ENCODE peak calls at places on chromosomes 7 and 10, in six cellular contexts. One of them, this sample, is unnamed.

GRCh38 chr7:101911800-101912705 is 94.6 kb downstream of the CUX1 start:
- DNase-seq in psoas muscle: peak; percentile 77
- DNase-seq in heart left ventricle: no peak
- DNase-seq in suprapubic skin: no peak
- DNase-seq in astrocyte of the spinal cord: no peak
- DNase-seq in brain microvascular endothelial cell: no peak
- DNase-seq in this sample: no peak

GRCh38 chr7:128190051-128190640 is 50.9 kb upstream of the LEP start:
- DNase-seq in psoas muscle: no peak
- DNase-seq in heart left ventricle: peak; percentile 3
- DNase-seq in suprapubic skin: peak; percentile 32
- DNase-seq in astrocyte of the spinal cord: no peak
- DNase-seq in brain microvascular endothelial cell: no peak
- DNase-seq in this sample: no peak

GRCh38 chr7:28166982-28167715 is 13.4 kb downstream of the JAZF1 start:
- DNase-seq in psoas muscle: no peak
- DNase-seq in heart left ventricle: no peak
- DNase-seq in suprapubic skin: no peak
- DNase-seq in astrocyte of the spinal cord: no peak
- DNase-seq in brain microvascular endothelial cell: no peak
- DNase-seq in this sample: no peak

GRCh38 chr10:99914236-99914635 is 95.5 kb downstream of the DNMBP start:
- DNase-seq in psoas muscle: no peak
- DNase-seq in heart left ventricle: no peak
- DNase-seq in suprapubic skin: no peak
- DNase-seq in astrocyte of the spinal cord: no peak
- DNase-seq in brain microvascular endothelial cell: no peak
- DNase-seq in this sample: no peak

GRCh38 chr10:67259319-67259929 is 333.6 kb downstream of the LRRTM3 start:
- DNase-seq in psoas muscle: no peak
- DNase-seq in heart left ventricle: no peak
- DNase-seq in suprapubic skin: no peak
- DNase-seq in astrocyte of the spinal cord: no peak
- DNase-seq in brain microvascular endothelial cell: no peak
- DNase-seq in this sample: no peak

GRCh38 chr7:106205621-106206222 is 79.1 kb downstream of the NAMPT start:
- DNase-seq in psoas muscle: no peak
- DNase-seq in heart left ventricle: no peak
- DNase-seq in suprapubic skin: no peak
- DNase-seq in astrocyte of the spinal cord: peak; percentile 41
- DNase-seq in brain microvascular endothelial cell: peak; percentile 16
- DNase-seq in this sample: no peak

GRCh38 chr7:100044719-100045118 is 4.9 kb upstream of the ZSCAN21 start:
- DNase-seq in psoas muscle: no peak
- DNase-seq in heart left ventricle: no peak
- DNase-seq in suprapubic skin: no peak
- DNase-seq in astrocyte of the spinal cord: no peak
- DNase-seq in brain microvascular endothelial cell: no peak
- DNase-seq in this sample: peak; percentile 59

GRCh38 chr7:98617960-98618418 is 904 bp downstream of the NPTX2 start:
- DNase-seq in psoas muscle: no peak
- DNase-seq in heart left ventricle: no peak
- DNase-seq in suprapubic skin: no peak
- DNase-seq in astrocyte of the spinal cord: no peak
- DNase-seq in brain microvascular endothelial cell: no peak
- DNase-seq in this sample: no peak

GRCh38 chr10:21926949-21927348 is 76.6 kb downstream of the DNAJC1 start:
- DNase-seq in psoas muscle: no peak
- DNase-seq in heart left ventricle: no peak
- DNase-seq in suprapubic skin: no peak
- DNase-seq in astrocyte of the spinal cord: peak; percentile 92
- DNase-seq in brain microvascular endothelial cell: peak; percentile 94
- DNase-seq in this sample: no peak

GRCh38 chr7:46764100-46764941 is 817.6 kb downstream of the TNS3 start:
- DNase-seq in psoas muscle: no peak
- DNase-seq in heart left ventricle: peak; percentile 72
- DNase-seq in suprapubic skin: no peak
- DNase-seq in astrocyte of the spinal cord: peak; percentile 98
- DNase-seq in brain microvascular endothelial cell: peak; percentile 97
- DNase-seq in this sample: peak; percentile 51

GRCh38 chr7:81929386-81929785 is 159.5 kb upstream of the HGF start:
- DNase-seq in psoas muscle: no peak
- DNase-seq in heart left ventricle: no peak
- DNase-seq in suprapubic skin: no peak
- DNase-seq in astrocyte of the spinal cord: peak; percentile 37
- DNase-seq in brain microvascular endothelial cell: no peak
- DNase-seq in this sample: no peak

GRCh38 chr7:46163245-46163644 is 242.2 kb upstream of the IGFBP3 start:
- DNase-seq in psoas muscle: no peak
- DNase-seq in heart left ventricle: no peak
- DNase-seq in suprapubic skin: no peak
- DNase-seq in astrocyte of the spinal cord: no peak
- DNase-seq in brain microvascular endothelial cell: no peak
- DNase-seq in this sample: no peak

GRCh38 chr7:116674508-116675173 is 2.6 kb downstream of the MET start:
- DNase-seq in psoas muscle: no peak
- DNase-seq in heart left ventricle: no peak
- DNase-seq in suprapubic skin: no peak
- DNase-seq in astrocyte of the spinal cord: peak; percentile 55
- DNase-seq in brain microvascular endothelial cell: no peak
- DNase-seq in this sample: no peak

GRCh38 chr10:126904807-126905686 is at the start of gene DOCK1:
- DNase-seq in psoas muscle: peak; percentile 71
- DNase-seq in heart left ventricle: peak; percentile 80
- DNase-seq in suprapubic skin: peak; percentile 79
- DNase-seq in astrocyte of the spinal cord: peak; percentile 69
- DNase-seq in brain microvascular endothelial cell: peak; percentile 53
- DNase-seq in this sample: peak; percentile 56

GRCh38 chr10:29865700-29866355 is 193.6 kb downstream of the JCAD start:
- DNase-seq in psoas muscle: no peak
- DNase-seq in heart left ventricle: no peak
- DNase-seq in suprapubic skin: no peak
- DNase-seq in astrocyte of the spinal cord: no peak
- DNase-seq in brain microvascular endothelial cell: no peak
- DNase-seq in this sample: peak; percentile 26

GRCh38 chr10:93542358-93542791 is 24.1 kb upstream of the FFAR4 start:
- DNase-seq in psoas muscle: peak; percentile 31
- DNase-seq in heart left ventricle: peak; percentile 72
- DNase-seq in suprapubic skin: no peak
- DNase-seq in astrocyte of the spinal cord: peak; percentile 12
- DNase-seq in brain microvascular endothelial cell: no peak
- DNase-seq in this sample: no peak